ENCODE peak calls at places on chromosomes 1 and 21, in six cellular contexts. I is stimulated activated CD4-positive, alpha-beta T cell treated with anti-CD3 and anti-CD28 coated beads, Interleukin-2, amount 100 ng/mL, for 48 hours; H is AG09309; L is neuronal stem cell; N is T-cell; J is Kasumi-1. P is an unnamed sample.

GRCh38 chr21:46650476-46651098 is 15.1 kb downstream of the PRMT2 start:
- DNase-seq in J (no peak), N (no peak), H (no peak), I (no peak), L (no peak), P (peak; percentile 50)

GRCh38 chr1:9559673-9560072 is 20.4 kb downstream of the SLC25A33 start:
- DNase-seq in N (peak; percentile 20), I (no peak), J (no peak), H (no peak), L (no peak), P (no peak)

GRCh38 chr1:115748396-115749130 is 20.0 kb downstream of the CASQ2 start:
- DNase-seq in H (no peak), J (no peak), L (no peak), I (no peak), N (no peak), P (no peak)

GRCh38 chr1:156504062-156504813 is 3.7 kb upstream of the MEF2D start:
- DNase-seq in L (no peak), H (no peak), I (no peak), J (peak; percentile 40), N (no peak), P (no peak)

GRCh38 chr1:64471724-64472276 is 1.9 kb downstream of the CACHD1 start:
- DNase-seq in N (no peak), I (no peak), L (no peak), J (no peak), H (no peak), P (no peak)

GRCh38 chr1:170318736-170319135 is 173.0 kb downstream of the NTMT2 start:
- DNase-seq in L (no peak), H (no peak), N (no peak), I (no peak), J (no peak), P (no peak)

GRCh38 chr1:205597691-205598314 is 34.0 kb downstream of the ELK4 start:
- DNase-seq in H (no peak), J (no peak), L (no peak), N (no peak), I (no peak), P (no peak)

GRCh38 chr1:65075123-65075976 is 72.7 kb upstream of the AK4 start:
- DNase-seq in H (peak; percentile 24), N (peak; percentile 47), I (peak; percentile 40), L (peak; percentile 37), J (peak; percentile 89), P (peak; percentile 72)

GRCh38 chr1:41072051-41072450 is 50.5 kb upstream of the SLFNL1 start:
- DNase-seq in J (no peak), L (no peak), H (peak; percentile 27), I (no peak), N (no peak), P (no peak)

GRCh38 chr1:214493126-214493796 is 58.1 kb downstream of the PTPN14 start:
- DNase-seq in N (no peak), H (no peak), I (no peak), L (no peak), J (no peak), P (no peak)

GRCh38 chr1:19465650-19466049 is 19.7 kb downstream of the CAPZB start:
- DNase-seq in H (no peak), L (no peak), I (no peak), N (no peak), J (no peak), P (no peak)

P was measured in body of pancreas.